ENCODE peak calls at places on chromosomes 4 and X, in five cellular contexts. I, N, G, R and O are unnamed samples.

GRCh38 chr4:67460574-67460973 is 84.7 kb downstream of the CENPC start:
- DNase-seq in I (peak; percentile 5), N (no peak), G (no peak), R (no peak), O (no peak)

GRCh38 chr4:8821151-8821950 is 50.3 kb downstream of the HMX1 start:
- DNase-seq in I (no peak), N (no peak), G (no peak), R (no peak), O (no peak)

GRCh38 chr4:185718578-185719492 is 93.2 kb downstream of the SORBS2 start:
- DNase-seq in I (no peak), N (no peak), G (no peak), R (no peak), O (no peak)

GRCh38 chr4:38230121-38230728 is 270.0 kb downstream of the PTTG2 start:
- DNase-seq in I (no peak), N (no peak), G (no peak), R (no peak), O (no peak)

GRCh38 chr4:78136109-78137081 is 79.3 kb downstream of the FRAS1 start:
- DNase-seq in I (no peak), N (no peak), G (peak; percentile 23), R (no peak), O (no peak)

GRCh38 chr4:112700679-112701078 is 63.7 kb downstream of the LARP7 start:
- DNase-seq in I (no peak), N (no peak), G (no peak), R (no peak), O (no peak)

GRCh38 chr4:165464813-165465381 is 86.1 kb downstream of the CPE start:
- DNase-seq in I (peak; percentile 72), N (peak; percentile 59), G (no peak), R (peak; percentile 20), O (no peak)

GRCh38 chrX:68307767-68308166 is 125.5 kb downstream of the OPHN1 start:
- DNase-seq in I (peak; percentile 79), N (no peak), G (no peak), R (no peak), O (peak; percentile 55)

GRCh38 chr4:1082215-1083182 is 30.9 kb downstream of the RNF212 start:
- DNase-seq in I (peak; percentile 97), N (no peak), G (no peak), R (no peak), O (peak; percentile 54)

GRCh38 chrX:123140454-123140853 is 43.6 kb upstream of the GRIA3 start:
- DNase-seq in I (no peak), N (no peak), G (no peak), R (no peak), O (no peak)

GRCh38 chrX:44012484-44013096 is 39.4 kb upstream of the NDP start:
- DNase-seq in I (peak; percentile 90), N (no peak), G (no peak), R (no peak), O (peak; percentile 51)

GRCh38 chr4:170259631-170260153 is 169.9 kb upstream of the AADAT start:
- DNase-seq in I (peak; percentile 88), N (no peak), G (peak; percentile 95), R (peak; percentile 38), O (peak; percentile 72)

GRCh38 chrX:110944793-110945466 is 149.3 kb upstream of the CHRDL1 start:
- DNase-seq in I (no peak), N (no peak), G (no peak), R (no peak), O (no peak)

GRCh38 chrX:153740631-153741222 is 16.1 kb downstream of the ABCD1 start:
- DNase-seq in I (no peak), N (no peak), G (no peak), R (no peak), O (no peak)

GRCh38 chr4:118969359-118969758 is 80.7 kb downstream of the SYNPO2 start:
- DNase-seq in I (peak; percentile 86), N (no peak), G (peak; percentile 53), R (peak; percentile 66), O (no peak)

GRCh38 chr4:140083320-140083719 is 70.7 kb downstream of the MAML3 start:
- DNase-seq in I (peak; percentile 51), N (no peak), G (no peak), R (no peak), O (no peak)

GRCh38 chr4:157246959-157247358 is 26.4 kb downstream of the GRIA2 start:
- DNase-seq in I (no peak), N (no peak), G (no peak), R (no peak), O (no peak)

GRCh38 chrX:106692425-106693075 is 34.0 kb upstream of the RNF128 start:
- DNase-seq in I (no peak), N (no peak), G (no peak), R (no peak), O (no peak)
- H3K4me3 ChIP-seq in I (no peak overlapping the region), N (no peak overlapping the region), G (no peak overlapping the region), R (no peak overlapping the region), O (no peak overlapping the region)

GRCh38 chr4:173498771-173499170 is 31.3 kb downstream of the HAND2 start:
- DNase-seq in I (peak; percentile 55), N (no peak), G (no peak), R (no peak), O (no peak)

GRCh38 chr4:173499568-173500535 is 30.2 kb downstream of the HAND2 start:
- DNase-seq in I (no peak), N (no peak), G (no peak), R (no peak), O (no peak)

GRCh38 chr4:173503330-173504180 is 26.5 kb downstream of the HAND2 start:
- DNase-seq in I (no peak), N (no peak), G (no peak), R (no peak), O (no peak)

GRCh38 chr4:173501592-173502150 is 28.4 kb downstream of the HAND2 start:
- DNase-seq in I (no peak), N (no peak), G (no peak), R (no peak), O (no peak)

DNA sequence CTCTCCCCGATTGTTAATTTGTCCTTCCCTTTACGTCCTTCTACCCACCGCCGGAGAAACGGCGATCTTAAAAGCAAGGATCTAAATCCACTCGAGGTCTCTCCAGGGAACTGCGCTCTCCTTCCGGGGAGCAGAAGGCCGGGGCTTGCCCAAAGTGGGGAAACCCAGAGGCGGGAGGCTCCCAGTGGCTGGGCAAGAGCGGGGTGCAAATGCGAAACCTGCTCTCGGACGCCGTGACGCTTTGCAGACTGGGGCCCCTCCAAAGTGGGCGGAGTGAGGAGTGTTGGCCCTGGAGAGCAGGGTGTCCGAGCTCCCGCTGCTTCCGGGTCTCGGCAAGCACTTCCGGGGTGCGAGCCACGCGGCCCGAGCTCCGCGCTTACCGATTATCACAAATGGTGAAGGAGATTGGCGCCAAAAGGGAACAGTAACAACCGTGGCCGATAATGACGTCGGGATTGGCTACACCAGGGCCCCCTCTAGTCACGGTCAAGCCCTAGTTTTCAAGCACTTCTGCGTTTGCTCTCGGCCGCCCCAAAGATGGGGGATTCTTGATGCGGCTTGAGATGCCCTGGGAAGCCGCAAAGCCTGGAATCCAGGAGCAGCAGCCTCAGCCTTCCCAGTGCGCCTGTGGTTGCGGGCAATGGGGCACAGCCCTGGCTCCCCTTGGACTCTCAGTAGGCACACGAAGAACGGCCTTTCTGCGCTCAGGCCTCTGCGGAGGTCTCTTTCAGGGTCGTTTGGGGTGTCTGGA is 29.0 kb downstream of the HAND2 start:
- DNase-seq in I (no peak), N (no peak), G (no peak), R (no peak), O (no peak)
- H3K4me3 ChIP-seq in I (no peak overlapping the region), N (peak overlapping the region; percentile 39), G (no peak overlapping the region), R (no peak overlapping the region), O (no peak overlapping the region)

GRCh38 chr4:14168919-14169318 is 541.4 kb upstream of the BOD1L1 start:
- DNase-seq in I (peak; percentile 94), N (no peak), G (no peak), R (peak; percentile 43), O (peak; percentile 82)
- H3K4me3 ChIP-seq in I (no peak overlapping the region), N (no peak overlapping the region), G (no peak overlapping the region), R (no peak overlapping the region), O (no peak overlapping the region)

GRCh38 chr4:6271206-6271605 is 1.6 kb downstream of the WFS1 start:
- DNase-seq in I (no peak), N (no peak), G (no peak), R (no peak), O (no peak)
- H3K4me3 ChIP-seq in I (no peak overlapping the region), N (no peak overlapping the region), G (no peak overlapping the region), R (no peak overlapping the region), O (no peak overlapping the region)

DNA sequence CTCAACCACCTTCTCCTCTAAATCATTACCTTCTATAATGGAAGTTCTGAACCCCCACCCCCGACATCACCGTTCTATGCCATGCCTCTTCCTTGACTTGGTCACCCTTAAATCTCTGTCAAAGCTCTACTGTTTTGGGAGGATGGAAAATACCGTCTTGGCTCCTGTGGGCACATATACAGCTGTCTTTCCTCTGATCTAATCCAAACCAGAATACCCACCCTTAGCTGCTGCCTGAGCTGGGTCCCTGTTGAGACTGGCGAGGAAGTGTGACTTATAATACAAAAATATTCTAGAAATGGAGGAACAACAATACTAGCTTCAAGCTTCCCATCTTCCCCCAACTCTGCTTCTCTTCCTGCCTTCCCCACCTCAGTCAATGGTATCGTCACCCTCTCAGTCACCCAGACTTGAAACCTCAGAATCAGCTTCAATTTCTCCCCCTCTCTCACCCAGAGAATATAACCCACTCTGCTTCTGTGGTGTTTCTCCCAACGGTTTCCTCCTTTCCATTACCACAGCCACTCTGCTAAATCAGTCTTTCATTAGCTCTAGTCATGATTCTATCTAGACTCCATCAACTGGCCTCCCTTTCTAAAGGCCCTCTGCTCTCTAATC is 583 bp upstream of the IL2RG start:
- DNase-seq in I (no peak), N (no peak), G (no peak), R (no peak), O (no peak)
- H3K4me3 ChIP-seq in I (no peak overlapping the region), N (peak overlapping the region; percentile 80), G (no peak overlapping the region), R (no peak overlapping the region), O (no peak overlapping the region)